ENCODE peak calls at places on chromosome 17, in ten cellular contexts. One of them, this sample, is unnamed.

GRCh38 chr17:33889079-33889478 is 366.0 kb upstream of the CCL2 start:
- DNase-seq in NCI-H82: no peak
- DNase-seq in T follicular helper cell: no peak
- DNase-seq in kidney glomerular epithelial cell: no peak
- DNase-seq in ELR: no peak
- DNase-seq in stimulated activated CD4-positive, alpha-beta T cell treated with anti-CD3 and anti-CD28 coated beads, Interleukin-4, amount 100 ng/mL, for 24 hours: no peak
- DNase-seq in IMR-90: no peak
- DNase-seq in activated naive CD8-positive, alpha-beta T cell treated with anti-CD3 and anti-CD28 coated beads, Interleukin-2, amount 50 U/mL, for 24 hours: no peak
- DNase-seq in NCI-H1105 treated with DMSO at 0.1 percent for 48 hours: no peak
- DNase-seq in A172: no peak
- DNase-seq in this sample: no peak

GRCh38 chr17:13005530-13005929 is 12.3 kb downstream of the ELAC2 start:
- DNase-seq in NCI-H82: no peak
- DNase-seq in T follicular helper cell: no peak
- DNase-seq in kidney glomerular epithelial cell: no peak
- DNase-seq in ELR: no peak
- DNase-seq in stimulated activated CD4-positive, alpha-beta T cell treated with anti-CD3 and anti-CD28 coated beads, Interleukin-4, amount 100 ng/mL, for 24 hours: no peak
- DNase-seq in IMR-90: no peak
- DNase-seq in activated naive CD8-positive, alpha-beta T cell treated with anti-CD3 and anti-CD28 coated beads, Interleukin-2, amount 50 U/mL, for 24 hours: no peak
- DNase-seq in NCI-H1105 treated with DMSO at 0.1 percent for 48 hours: no peak
- DNase-seq in A172: no peak
- DNase-seq in this sample: no peak

GRCh38 chr17:74773414-74773813 is 2.7 kb downstream of the NAT9 start:
- DNase-seq in NCI-H82: no peak
- DNase-seq in T follicular helper cell: no peak
- DNase-seq in kidney glomerular epithelial cell: no peak
- DNase-seq in ELR: no peak
- DNase-seq in stimulated activated CD4-positive, alpha-beta T cell treated with anti-CD3 and anti-CD28 coated beads, Interleukin-4, amount 100 ng/mL, for 24 hours: no peak
- DNase-seq in IMR-90: no peak
- DNase-seq in activated naive CD8-positive, alpha-beta T cell treated with anti-CD3 and anti-CD28 coated beads, Interleukin-2, amount 50 U/mL, for 24 hours: no peak
- DNase-seq in NCI-H1105 treated with DMSO at 0.1 percent for 48 hours: no peak
- DNase-seq in A172: no peak
- DNase-seq in this sample: no peak

GRCh38 chr17:80829166-80829813 is 162.4 kb upstream of the CHMP6 start:
- DNase-seq in NCI-H82: no peak
- DNase-seq in T follicular helper cell: no peak
- DNase-seq in kidney glomerular epithelial cell: no peak
- DNase-seq in ELR: no peak
- DNase-seq in stimulated activated CD4-positive, alpha-beta T cell treated with anti-CD3 and anti-CD28 coated beads, Interleukin-4, amount 100 ng/mL, for 24 hours: no peak
- DNase-seq in IMR-90: no peak
- DNase-seq in activated naive CD8-positive, alpha-beta T cell treated with anti-CD3 and anti-CD28 coated beads, Interleukin-2, amount 50 U/mL, for 24 hours: no peak
- DNase-seq in NCI-H1105 treated with DMSO at 0.1 percent for 48 hours: no peak
- DNase-seq in A172: no peak
- DNase-seq in this sample: no peak

GRCh38 chr17:81396722-81397313 is 1.6 kb downstream of the BAHCC1 start:
- DNase-seq in NCI-H82: peak; percentile 82
- DNase-seq in T follicular helper cell: peak; percentile 20
- DNase-seq in kidney glomerular epithelial cell: peak; percentile 42
- DNase-seq in ELR: peak; percentile 84
- DNase-seq in stimulated activated CD4-positive, alpha-beta T cell treated with anti-CD3 and anti-CD28 coated beads, Interleukin-4, amount 100 ng/mL, for 24 hours: no peak
- DNase-seq in IMR-90: no peak
- DNase-seq in activated naive CD8-positive, alpha-beta T cell treated with anti-CD3 and anti-CD28 coated beads, Interleukin-2, amount 50 U/mL, for 24 hours: peak; percentile 49
- DNase-seq in NCI-H1105 treated with DMSO at 0.1 percent for 48 hours: peak; percentile 26
- DNase-seq in A172: no peak
- DNase-seq in this sample: no peak

GRCh38 chr17:18219016-18219415 is 6.4 kb upstream of the LLGL1 start:
- DNase-seq in NCI-H82: no peak
- DNase-seq in T follicular helper cell: no peak
- DNase-seq in kidney glomerular epithelial cell: no peak
- DNase-seq in ELR: peak; percentile 48
- DNase-seq in stimulated activated CD4-positive, alpha-beta T cell treated with anti-CD3 and anti-CD28 coated beads, Interleukin-4, amount 100 ng/mL, for 24 hours: no peak
- DNase-seq in IMR-90: peak; percentile 63
- DNase-seq in activated naive CD8-positive, alpha-beta T cell treated with anti-CD3 and anti-CD28 coated beads, Interleukin-2, amount 50 U/mL, for 24 hours: no peak
- DNase-seq in NCI-H1105 treated with DMSO at 0.1 percent for 48 hours: no peak
- DNase-seq in A172: peak; percentile 63
- DNase-seq in this sample: peak; percentile 8

GRCh38 chr17:80229011-80229410 is 8.8 kb downstream of the SLC26A11 start:
- DNase-seq in NCI-H82: no peak
- DNase-seq in T follicular helper cell: no peak
- DNase-seq in kidney glomerular epithelial cell: no peak
- DNase-seq in ELR: no peak
- DNase-seq in stimulated activated CD4-positive, alpha-beta T cell treated with anti-CD3 and anti-CD28 coated beads, Interleukin-4, amount 100 ng/mL, for 24 hours: no peak
- DNase-seq in IMR-90: no peak
- DNase-seq in activated naive CD8-positive, alpha-beta T cell treated with anti-CD3 and anti-CD28 coated beads, Interleukin-2, amount 50 U/mL, for 24 hours: no peak
- DNase-seq in NCI-H1105 treated with DMSO at 0.1 percent for 48 hours: no peak
- DNase-seq in A172: no peak
- DNase-seq in this sample: no peak

GRCh38 chr17:193841-194806 is 12.7 kb upstream of the DOC2B start:
- DNase-seq in NCI-H82: peak; percentile 97
- DNase-seq in T follicular helper cell: no peak
- DNase-seq in kidney glomerular epithelial cell: no peak
- DNase-seq in ELR: no peak
- DNase-seq in stimulated activated CD4-positive, alpha-beta T cell treated with anti-CD3 and anti-CD28 coated beads, Interleukin-4, amount 100 ng/mL, for 24 hours: no peak
- DNase-seq in IMR-90: no peak
- DNase-seq in activated naive CD8-positive, alpha-beta T cell treated with anti-CD3 and anti-CD28 coated beads, Interleukin-2, amount 50 U/mL, for 24 hours: no peak
- DNase-seq in NCI-H1105 treated with DMSO at 0.1 percent for 48 hours: no peak
- DNase-seq in A172: no peak
- DNase-seq in this sample: no peak

GRCh38 chr17:76969598-76970172 is 101.5 kb downstream of the MGAT5B start:
- DNase-seq in NCI-H82: peak; percentile 49
- DNase-seq in T follicular helper cell: no peak
- DNase-seq in kidney glomerular epithelial cell: no peak
- DNase-seq in ELR: peak; percentile 12
- DNase-seq in stimulated activated CD4-positive, alpha-beta T cell treated with anti-CD3 and anti-CD28 coated beads, Interleukin-4, amount 100 ng/mL, for 24 hours: no peak
- DNase-seq in IMR-90: no peak
- DNase-seq in activated naive CD8-positive, alpha-beta T cell treated with anti-CD3 and anti-CD28 coated beads, Interleukin-2, amount 50 U/mL, for 24 hours: no peak
- DNase-seq in NCI-H1105 treated with DMSO at 0.1 percent for 48 hours: peak; percentile 53
- DNase-seq in A172: peak; percentile 49
- DNase-seq in this sample: no peak

GRCh38 chr17:34663714-34664113 is 84.3 kb downstream of the TMEM132E start:
- DNase-seq in NCI-H82: no peak
- DNase-seq in T follicular helper cell: no peak
- DNase-seq in kidney glomerular epithelial cell: no peak
- DNase-seq in ELR: no peak
- DNase-seq in stimulated activated CD4-positive, alpha-beta T cell treated with anti-CD3 and anti-CD28 coated beads, Interleukin-4, amount 100 ng/mL, for 24 hours: no peak
- DNase-seq in IMR-90: no peak
- DNase-seq in activated naive CD8-positive, alpha-beta T cell treated with anti-CD3 and anti-CD28 coated beads, Interleukin-2, amount 50 U/mL, for 24 hours: no peak
- DNase-seq in NCI-H1105 treated with DMSO at 0.1 percent for 48 hours: no peak
- DNase-seq in A172: no peak
- DNase-seq in this sample: no peak

GRCh38 chr17:59669411-59669810 is 37.8 kb downstream of the PTRH2 start:
- DNase-seq in NCI-H82: no peak
- DNase-seq in T follicular helper cell: no peak
- DNase-seq in kidney glomerular epithelial cell: peak; percentile 73
- DNase-seq in ELR: peak; percentile 15
- DNase-seq in stimulated activated CD4-positive, alpha-beta T cell treated with anti-CD3 and anti-CD28 coated beads, Interleukin-4, amount 100 ng/mL, for 24 hours: no peak
- DNase-seq in IMR-90: no peak
- DNase-seq in activated naive CD8-positive, alpha-beta T cell treated with anti-CD3 and anti-CD28 coated beads, Interleukin-2, amount 50 U/mL, for 24 hours: no peak
- DNase-seq in NCI-H1105 treated with DMSO at 0.1 percent for 48 hours: no peak
- DNase-seq in A172: peak; percentile 4
- DNase-seq in this sample: no peak

GRCh38 chr17:50900383-50900892 is 34.3 kb upstream of the TOB1 start:
- DNase-seq in NCI-H82: no peak
- DNase-seq in T follicular helper cell: no peak
- DNase-seq in kidney glomerular epithelial cell: no peak
- DNase-seq in ELR: no peak
- DNase-seq in stimulated activated CD4-positive, alpha-beta T cell treated with anti-CD3 and anti-CD28 coated beads, Interleukin-4, amount 100 ng/mL, for 24 hours: no peak
- DNase-seq in IMR-90: no peak
- DNase-seq in activated naive CD8-positive, alpha-beta T cell treated with anti-CD3 and anti-CD28 coated beads, Interleukin-2, amount 50 U/mL, for 24 hours: no peak
- DNase-seq in NCI-H1105 treated with DMSO at 0.1 percent for 48 hours: no peak
- DNase-seq in A172: no peak
- DNase-seq in this sample: no peak

GRCh38 chr17:9367186-9367585 is 208.4 kb downstream of the STX8 start:
- DNase-seq in NCI-H82: peak; percentile 20
- DNase-seq in T follicular helper cell: no peak
- DNase-seq in kidney glomerular epithelial cell: no peak
- DNase-seq in ELR: no peak
- DNase-seq in stimulated activated CD4-positive, alpha-beta T cell treated with anti-CD3 and anti-CD28 coated beads, Interleukin-4, amount 100 ng/mL, for 24 hours: no peak
- DNase-seq in IMR-90: no peak
- DNase-seq in activated naive CD8-positive, alpha-beta T cell treated with anti-CD3 and anti-CD28 coated beads, Interleukin-2, amount 50 U/mL, for 24 hours: no peak
- DNase-seq in NCI-H1105 treated with DMSO at 0.1 percent for 48 hours: no peak
- DNase-seq in A172: no peak
- DNase-seq in this sample: no peak

GRCh38 chr17:77604301-77605031 is 354.0 kb upstream of the TNRC6C start:
- DNase-seq in NCI-H82: no peak
- DNase-seq in T follicular helper cell: no peak
- DNase-seq in kidney glomerular epithelial cell: no peak
- DNase-seq in ELR: no peak
- DNase-seq in stimulated activated CD4-positive, alpha-beta T cell treated with anti-CD3 and anti-CD28 coated beads, Interleukin-4, amount 100 ng/mL, for 24 hours: no peak
- DNase-seq in IMR-90: no peak
- DNase-seq in activated naive CD8-positive, alpha-beta T cell treated with anti-CD3 and anti-CD28 coated beads, Interleukin-2, amount 50 U/mL, for 24 hours: no peak
- DNase-seq in NCI-H1105 treated with DMSO at 0.1 percent for 48 hours: no peak
- DNase-seq in A172: no peak
- DNase-seq in this sample: no peak

GRCh38 chr17:40111221-40112128 is 10.3 kb upstream of the MSL1 start:
- DNase-seq in NCI-H82: peak; percentile 99
- DNase-seq in T follicular helper cell: peak; percentile 48
- DNase-seq in kidney glomerular epithelial cell: peak; percentile 93
- DNase-seq in ELR: peak; percentile 94
- DNase-seq in stimulated activated CD4-positive, alpha-beta T cell treated with anti-CD3 and anti-CD28 coated beads, Interleukin-4, amount 100 ng/mL, for 24 hours: peak; percentile 77
- DNase-seq in IMR-90: peak; percentile 97
- DNase-seq in activated naive CD8-positive, alpha-beta T cell treated with anti-CD3 and anti-CD28 coated beads, Interleukin-2, amount 50 U/mL, for 24 hours: peak; percentile 75
- DNase-seq in NCI-H1105 treated with DMSO at 0.1 percent for 48 hours: peak; percentile 83
- DNase-seq in A172: peak; percentile 96
- DNase-seq in this sample: no peak

GRCh38 chr17:58932956-58933355 is 173.7 kb downstream of the TRIM37 start:
- DNase-seq in NCI-H82: no peak
- DNase-seq in T follicular helper cell: no peak
- DNase-seq in kidney glomerular epithelial cell: no peak
- DNase-seq in ELR: no peak
- DNase-seq in stimulated activated CD4-positive, alpha-beta T cell treated with anti-CD3 and anti-CD28 coated beads, Interleukin-4, amount 100 ng/mL, for 24 hours: no peak
- DNase-seq in IMR-90: no peak
- DNase-seq in activated naive CD8-positive, alpha-beta T cell treated with anti-CD3 and anti-CD28 coated beads, Interleukin-2, amount 50 U/mL, for 24 hours: no peak
- DNase-seq in NCI-H1105 treated with DMSO at 0.1 percent for 48 hours: no peak
- DNase-seq in A172: no peak
- DNase-seq in this sample: no peak

GRCh38 chr17:43840814-43841213 is 6.2 kb upstream of the CD300LG start:
- DNase-seq in NCI-H82: peak; percentile 70
- DNase-seq in T follicular helper cell: no peak
- DNase-seq in kidney glomerular epithelial cell: peak; percentile 48
- DNase-seq in ELR: peak; percentile 61
- DNase-seq in stimulated activated CD4-positive, alpha-beta T cell treated with anti-CD3 and anti-CD28 coated beads, Interleukin-4, amount 100 ng/mL, for 24 hours: no peak
- DNase-seq in IMR-90: peak; percentile 16
- DNase-seq in activated naive CD8-positive, alpha-beta T cell treated with anti-CD3 and anti-CD28 coated beads, Interleukin-2, amount 50 U/mL, for 24 hours: no peak
- DNase-seq in NCI-H1105 treated with DMSO at 0.1 percent for 48 hours: no peak
- DNase-seq in A172: peak; percentile 45
- DNase-seq in this sample: no peak

GRCh38 chr17:59762022-59762825 is 54.8 kb downstream of the VMP1 start:
- DNase-seq in NCI-H82: no peak
- DNase-seq in T follicular helper cell: no peak
- DNase-seq in kidney glomerular epithelial cell: peak; percentile 50
- DNase-seq in ELR: peak; percentile 92
- DNase-seq in stimulated activated CD4-positive, alpha-beta T cell treated with anti-CD3 and anti-CD28 coated beads, Interleukin-4, amount 100 ng/mL, for 24 hours: peak; percentile 35
- DNase-seq in IMR-90: peak; percentile 89
- DNase-seq in activated naive CD8-positive, alpha-beta T cell treated with anti-CD3 and anti-CD28 coated beads, Interleukin-2, amount 50 U/mL, for 24 hours: no peak
- DNase-seq in NCI-H1105 treated with DMSO at 0.1 percent for 48 hours: no peak
- DNase-seq in A172: peak; percentile 75
- DNase-seq in this sample: no peak

GRCh38 chr17:50210249-50211225 is 9.1 kb upstream of the COL1A1 start:
- DNase-seq in NCI-H82: no peak
- DNase-seq in T follicular helper cell: no peak
- DNase-seq in kidney glomerular epithelial cell: peak; percentile 94
- DNase-seq in ELR: peak; percentile 99
- DNase-seq in stimulated activated CD4-positive, alpha-beta T cell treated with anti-CD3 and anti-CD28 coated beads, Interleukin-4, amount 100 ng/mL, for 24 hours: no peak
- DNase-seq in IMR-90: peak; percentile 99
- DNase-seq in activated naive CD8-positive, alpha-beta T cell treated with anti-CD3 and anti-CD28 coated beads, Interleukin-2, amount 50 U/mL, for 24 hours: no peak
- DNase-seq in NCI-H1105 treated with DMSO at 0.1 percent for 48 hours: no peak
- DNase-seq in A172: peak; percentile 98
- DNase-seq in this sample: peak; percentile 95

GRCh38 chr17:48555183-48555615 is 10.3 kb upstream of the HOXB2 start:
- DNase-seq in NCI-H82: peak; percentile 39
- DNase-seq in T follicular helper cell: no peak
- DNase-seq in kidney glomerular epithelial cell: peak; percentile 87
- DNase-seq in ELR: peak; percentile 81
- DNase-seq in stimulated activated CD4-positive, alpha-beta T cell treated with anti-CD3 and anti-CD28 coated beads, Interleukin-4, amount 100 ng/mL, for 24 hours: no peak
- DNase-seq in IMR-90: peak; percentile 99
- DNase-seq in activated naive CD8-positive, alpha-beta T cell treated with anti-CD3 and anti-CD28 coated beads, Interleukin-2, amount 50 U/mL, for 24 hours: no peak
- DNase-seq in NCI-H1105 treated with DMSO at 0.1 percent for 48 hours: peak; percentile 85
- DNase-seq in A172: peak; percentile 95
- DNase-seq in this sample: peak; percentile 17

GRCh38 chr17:3552916-3553315 is 4.7 kb downstream of the TRPV3 start:
- DNase-seq in NCI-H82: no peak
- DNase-seq in T follicular helper cell: no peak
- DNase-seq in kidney glomerular epithelial cell: no peak
- DNase-seq in ELR: no peak
- DNase-seq in stimulated activated CD4-positive, alpha-beta T cell treated with anti-CD3 and anti-CD28 coated beads, Interleukin-4, amount 100 ng/mL, for 24 hours: no peak
- DNase-seq in IMR-90: no peak
- DNase-seq in activated naive CD8-positive, alpha-beta T cell treated with anti-CD3 and anti-CD28 coated beads, Interleukin-2, amount 50 U/mL, for 24 hours: no peak
- DNase-seq in NCI-H1105 treated with DMSO at 0.1 percent for 48 hours: no peak
- DNase-seq in A172: no peak
- DNase-seq in this sample: no peak

This sample was measured in non-pigmented ciliary epithelial cell.